ENCODE peak calls at places on chromosomes 6 and 20, in six cellular contexts. K is GM06990, G is naive B cell, R is keratinocyte, F is C1 segment of cervical spinal cord, S is heart left ventricle. J is an unnamed sample.
A peak's percentile ranks its signal among the peaks of the same experiment; 100 is the strongest.

GRCh38 chr6:25637946-25638345 is 14.1 kb upstream of the SCGN start:
- DNase-seq in G (no peak), S (no peak), R (no peak), K (no peak), F (peak; percentile 7), J (no peak)

GRCh38 chr6:31402324-31403282 is 792 bp upstream of the MICA start:
- DNase-seq in R (no peak), G (peak; percentile 58), K (no peak), F (peak; percentile 82), S (no peak), J (no peak)

GRCh38 chr6:43995137-43995536 is 132.1 kb downstream of the MRPL14 start:
- DNase-seq in G (no peak), S (no peak), R (no peak), K (no peak), F (no peak), J (no peak)

GRCh38 chr20:40333591-40333990 is 355.4 kb downstream of the MAFB start:
- DNase-seq in F (no peak), R (no peak), K (no peak), S (no peak), G (no peak), J (no peak)

GRCh38 chr6:37615564-37616340 is 81.9 kb downstream of the MDGA1 start:
- DNase-seq in F (no peak), K (no peak), S (no peak), R (no peak), G (no peak), J (no peak)

GRCh38 chr6:11496152-11497060 is 41.1 kb upstream of the TMEM170B start:
- DNase-seq in K (no peak), R (peak; percentile 15), F (peak; percentile 70), G (peak; percentile 80), S (peak; percentile 76), J (peak; percentile 72)

GRCh38 chr6:142570221-142570671 is 268.4 kb downstream of the ADGRG6 start:
- DNase-seq in G (no peak), F (no peak), R (peak; percentile 38), K (no peak), S (no peak), J (no peak)

GRCh38 chr20:34222208-34222607 is 19.0 kb upstream of the ASIP start:
- DNase-seq in S (no peak), F (no peak), K (no peak), R (no peak), G (no peak), J (no peak)

GRCh38 chr20:49575551-49576060 is 7.7 kb upstream of the PTGIS start:
- DNase-seq in R (no peak), G (no peak), K (no peak), S (no peak), F (peak; percentile 16), J (no peak)

GRCh38 chr6:33610779-33611421 is 10.2 kb upstream of the ITPR3 start:
- DNase-seq in F (no peak), K (no peak), R (no peak), G (no peak), S (no peak), J (peak; percentile 66)

GRCh38 chr20:61896058-61896961 is 169.4 kb downstream of the TAF4 start:
- DNase-seq in K (no peak), F (peak; percentile 36), R (no peak), S (no peak), G (no peak), J (peak; percentile 61)

GRCh38 chr20:56393133-56393472 is 658 bp downstream of the CSTF1 start:
- DNase-seq in S (no peak), R (no peak), G (no peak), K (no peak), F (no peak), J (no peak)

GRCh38 chr6:112780498-112781096 is 433.5 kb downstream of the RFPL4B start:
- DNase-seq in R (peak; percentile 26), G (peak; percentile 54), K (peak; percentile 25), F (peak; percentile 53), S (peak; percentile 79), J (peak; percentile 88)

GRCh38 chr20:46350201-46350985 is 42.1 kb upstream of the CDH22 start:
- DNase-seq in F (no peak), K (peak; percentile 75), R (no peak), S (no peak), G (no peak), J (peak; percentile 22)

GRCh38 chr6:168132531-168133184 is 53.6 kb upstream of the FRMD1 start:
- DNase-seq in G (no peak), S (peak; percentile 75), K (no peak), R (no peak), F (peak; percentile 32), J (peak; percentile 44)

GRCh38 chr20:313948-314347 is 11.4 kb upstream of the SOX12 start:
- DNase-seq in R (no peak), S (no peak), K (no peak), G (no peak), F (no peak), J (no peak)

GRCh38 chr6:1187293-1188131 is 124.4 kb upstream of the FOXQ1 start:
- DNase-seq in S (no peak), K (no peak), R (no peak), F (no peak), G (no peak), J (no peak)

GRCh38 chr6:35317483-35318199 is 20.0 kb downstream of the DEF6 start:
- DNase-seq in G (no peak), F (peak; percentile 58), R (no peak), K (no peak), S (no peak), J (peak; percentile 30)

GRCh38 chr6:130070747-130071146 is 52.4 kb downstream of the L3MBTL3 start:
- DNase-seq in F (no peak), K (no peak), G (no peak), S (no peak), R (no peak), J (no peak)

GRCh38 chr6:82494367-82494766 is 130.8 kb downstream of the TPBG start:
- DNase-seq in R (no peak), F (no peak), G (no peak), K (no peak), S (no peak), J (no peak)

GRCh38 chr6:159720708-159721107 is 6.6 kb upstream of the WTAP start:
- DNase-seq in F (no peak), R (no peak), G (peak; percentile 60), S (no peak), K (no peak), J (no peak)

GRCh38 chr6:42104095-42104806 is 38.2 kb downstream of the C6orf132 start:
- DNase-seq in G (peak; percentile 54), R (no peak), K (peak; percentile 77), S (peak; percentile 55), F (no peak), J (peak; percentile 67)

GRCh38 chr6:21753571-21754108 is 160.1 kb downstream of the SOX4 start:
- DNase-seq in F (no peak), S (no peak), K (no peak), G (no peak), R (no peak), J (no peak)

GRCh38 chr20:63090052-63090451 is 83.3 kb upstream of the BHLHE23 start:
- DNase-seq in K (no peak), R (no peak), S (no peak), F (no peak), G (no peak), J (no peak)

GRCh38 chr20:62929051-62929538 is 2.8 kb upstream of the DIDO1 start:
- DNase-seq in R (no peak), S (peak; percentile 69), G (peak; percentile 43), F (peak; percentile 25), K (peak; percentile 62), J (peak; percentile 25)

GRCh38 chr6:40930555-40930954 is 108.5 kb downstream of the UNC5CL start:
- DNase-seq in K (no peak), F (no peak), S (no peak), R (no peak), G (no peak), J (no peak)

GRCh38 chr20:39961667-39962066 is 727.4 kb downstream of the MAFB start:
- DNase-seq in K (no peak), R (no peak), G (no peak), S (no peak), F (no peak), J (no peak)

GRCh38 chr6:89777455-89777854 is 42.1 kb downstream of the MDN1 start:
- DNase-seq in G (no peak), K (no peak), R (no peak), F (no peak), S (no peak), J (no peak)

GRCh38 chr6:46465294-46466165 is 25.7 kb downstream of the RCAN2 start:
- DNase-seq in K (no peak), G (no peak), F (no peak), S (no peak), R (no peak), J (no peak)

GRCh38 chr6:106501836-106502447 is 127.4 kb downstream of the RTN4IP1 start:
- DNase-seq in F (no peak), S (no peak), G (no peak), R (no peak), K (no peak), J (no peak)

GRCh38 chr20:19737025-19737424 is 21.0 kb upstream of the RIN2 start:
- DNase-seq in S (no peak), K (no peak), F (no peak), R (peak; percentile 38), G (no peak), J (no peak)